ENCODE peak calls at places on chromosomes 16 and 17, in ten cellular contexts. I is AG08395; S is midbrain; P is D341Med; K is NCI-H1694 treated with DMSO at 0.1 percent for 48 hours; M is stimulated activated naive CD8-positive, alpha-beta T cell treated with anti-CD3 and anti-CD28 coated beads, Interleukin-15, Interleukin-2, amounts not matched to agents 100 U/mL and 50 U/mL, for 24 hours; T is omental fat pad; D is endothelial cell; J is GM12892; R is AG04450. B is an unnamed sample.

GRCh38 chr16:74302341-74302740 is 5.7 kb downstream of the PSMD7 start:
- DNase-seq in I (no peak), S (no peak), P (no peak), K (no peak), M (no peak), T (no peak), D (no peak), J (no peak), R (no peak), B (no peak)

GRCh38 chr16:3007957-3008748 is 4.6 kb upstream of the CLDN9 start:
- DNase-seq in I (no peak), S (no peak), P (no peak), K (no peak), M (peak), T (no peak), D (no peak), J (no peak), R (no peak), B (peak)

GRCh38 chr16:75106351-75107274 is 10.0 kb downstream of the LDHD start:
- DNase-seq in I (no peak), S (no peak), P (no peak), K (no peak), M (no peak), T (no peak), D (no peak), J (no peak), R (no peak), B (no peak)

GRCh38 chr16:17335826-17336492 is 134.8 kb downstream of the XYLT1 start:
- DNase-seq in I (no peak), S (no peak), P (no peak), K (no peak), M (no peak), T (no peak), D (no peak), J (no peak), R (no peak), B (no peak)

GRCh38 chr16:15897386-15897785 is 9.0 kb upstream of the CEP20 start:
- DNase-seq in I (no peak), S (no peak), P (no peak), K (no peak), M (no peak), T (no peak), D (no peak), J (no peak), R (no peak), B (no peak)

GRCh38 chr17:7732981-7733557 is 15.5 kb downstream of the DNAH2 start:
- DNase-seq in I (no peak), S (no peak), P (no peak), K (no peak), M (no peak), T (no peak), D (no peak), J (no peak), R (no peak), B (no peak)

GRCh38 chr17:37339321-37339720 is 36.5 kb upstream of the C17orf78 start:
- DNase-seq in I (no peak), S (no peak), P (no peak), K (no peak), M (no peak), T (no peak), D (no peak), J (no peak), R (no peak), B (no peak)

GRCh38 chr17:43368740-43369506 is 29.9 kb upstream of the ARL4D start:
- DNase-seq in I (peak), S (peak), P (peak), K (no peak), M (peak), T (peak), D (peak), J (no peak), R (no peak), B (peak)

GRCh38 chr17:31269597-31269996 is 27.4 kb downstream of the OMG start:
- DNase-seq in I (peak), S (peak), P (peak), K (no peak), M (no peak), T (no peak), D (peak), J (no peak), R (peak), B (peak)

GRCh38 chr17:69539781-69540319 is 125.4 kb downstream of the MAP2K6 start:
- DNase-seq in I (peak), S (no peak), P (no peak), K (no peak), M (no peak), T (no peak), D (no peak), J (no peak), R (peak), B (no peak)

GRCh38 chr17:79204261-79204660 is 129.6 kb downstream of the ENGASE start:
- DNase-seq in I (no peak), S (no peak), P (no peak), K (no peak), M (no peak), T (no peak), D (no peak), J (no peak), R (no peak), B (no peak)

GRCh38 chr16:88375236-88376052 is 7.3 kb upstream of the ZNF469 start:
- DNase-seq in I (no peak), S (no peak), P (no peak), K (no peak), M (no peak), T (no peak), D (no peak), J (no peak), R (no peak), B (no peak)

GRCh38 chr17:32197987-32198386 is 55.7 kb downstream of the RHOT1 start:
- DNase-seq in I (no peak), S (no peak), P (no peak), K (no peak), M (no peak), T (no peak), D (no peak), J (no peak), R (no peak), B (no peak)

GRCh38 chr17:80377798-80378197 is 37.2 kb upstream of the ENDOV start:
- DNase-seq in I (no peak), S (no peak), P (peak), K (no peak), M (no peak), T (no peak), D (no peak), J (no peak), R (no peak), B (no peak)

GRCh38 chr17:51435641-51436091 is 175.3 kb downstream of the UTP18 start:
- DNase-seq in I (no peak), S (no peak), P (peak), K (peak), M (peak), T (no peak), D (peak), J (no peak), R (no peak), B (peak)

GRCh38 chr16:77995843-77996455 is 26.4 kb upstream of the CLEC3A start:
- DNase-seq in I (no peak), S (no peak), P (no peak), K (no peak), M (no peak), T (no peak), D (no peak), J (no peak), R (no peak), B (no peak)

GRCh38 chr16:89067677-89068076 is 26.0 kb upstream of the ACSF3 start:
- DNase-seq in I (no peak), S (no peak), P (no peak), K (no peak), M (no peak), T (no peak), D (no peak), J (no peak), R (no peak), B (no peak)

GRCh38 chr17:9522074-9522473 is 53.5 kb downstream of the STX8 start:
- DNase-seq in I (peak), S (peak), P (peak), K (peak), M (no peak), T (no peak), D (peak), J (no peak), R (peak), B (peak)

GRCh38 chr16:57574646-57575467 is 32.4 kb downstream of the ADGRG5 start:
- DNase-seq in I (no peak), S (no peak), P (no peak), K (no peak), M (no peak), T (no peak), D (no peak), J (no peak), R (no peak), B (no peak)

GRCh38 chr16:85753976-85754375 is 3.1 kb upstream of the C16orf74 start:
- DNase-seq in I (no peak), S (no peak), P (no peak), K (no peak), M (no peak), T (no peak), D (no peak), J (no peak), R (no peak), B (no peak)